ENCODE peak calls at places on chromosome 13, in five cellular contexts. J is CD4-positive, alpha-beta T cell; F is non-pigmented ciliary epithelial cell; M is amniotic stem cell; B is IMR-90. L is an unnamed sample.

GRCh38 chr13:41019027-41019487 is at the start of gene ELF1:
- DNase-seq in J (peak), F (no peak), M (no peak), B (peak), L (peak)

GRCh38 chr13:84399320-84400085 is 517.2 kb upstream of the SLITRK1 start:
- DNase-seq in J (no peak), F (no peak), M (no peak), B (no peak), L (no peak)

GRCh38 chr13:99384468-99384867 is 77.3 kb upstream of the GPR183 start:
- DNase-seq in J (peak), F (no peak), M (no peak), B (no peak), L (no peak)

GRCh38 chr13:48318714-48319457 is 15.3 kb downstream of the RB1 start:
- DNase-seq in J (no peak), F (no peak), M (no peak), B (no peak), L (peak)

GRCh38 chr13:112509190-112509589 is 78.8 kb downstream of the TUBGCP3 start:
- DNase-seq in J (no peak), F (no peak), M (no peak), B (no peak), L (no peak)

GRCh38 chr13:80755925-80756324 is 415.0 kb upstream of the SPRY2 start:
- DNase-seq in J (no peak), F (no peak), M (no peak), B (no peak), L (no peak)

GRCh38 chr13:51689597-51689996 is 105.3 kb downstream of the WDFY2 start:
- DNase-seq in J (no peak), F (no peak), M (no peak), B (no peak), L (no peak)

GRCh38 chr13:27182844-27183497 is 11.4 kb upstream of the USP12 start:
- DNase-seq in J (no peak), F (no peak), M (peak), B (peak), L (peak)

GRCh38 chr13:73248711-73249580 is 190.1 kb downstream of the KLF5 start:
- DNase-seq in J (no peak), F (no peak), M (no peak), B (peak), L (no peak)

GRCh38 chr13:51717786-51718398 is 86.1 kb downstream of the DHRS12 start:
- DNase-seq in J (no peak), F (no peak), M (no peak), B (peak), L (peak)

GRCh38 chr13:27147530-27148170 is 24.0 kb downstream of the USP12 start:
- DNase-seq in J (no peak), F (no peak), M (no peak), B (peak), L (no peak)

GRCh38 chr13:23671367-23671766 is 101.2 kb downstream of the TNFRSF19 start:
- DNase-seq in J (no peak), F (no peak), M (no peak), B (no peak), L (peak)

GRCh38 chr13:27079421-27079958 is 92.1 kb downstream of the USP12 start:
- DNase-seq in J (no peak), F (peak), M (peak), B (peak), L (peak)

GRCh38 chr13:95481051-95481775 is 71.3 kb upstream of the CLDN10 start:
- DNase-seq in J (no peak), F (no peak), M (no peak), B (peak), L (peak)

GRCh38 chr13:40125336-40125735 is 469.9 kb downstream of the COG6 start:
- DNase-seq in J (no peak), F (no peak), M (no peak), B (no peak), L (no peak)

GRCh38 chr13:47549219-47549752 is 451.8 kb downstream of the SUCLA2 start:
- DNase-seq in J (no peak), F (no peak), M (no peak), B (no peak), L (peak)

GRCh38 chr13:45196622-45197021 is 4.2 kb downstream of the KCTD4 start:
- DNase-seq in J (no peak), F (no peak), M (no peak), B (peak), L (peak)

GRCh38 chr13:77737583-77738200 is 40.2 kb downstream of the SLAIN1 start:
- DNase-seq in J (no peak), F (no peak), M (no peak), B (no peak), L (no peak)

GRCh38 chr13:67341406-67341805 is 111.3 kb upstream of the PCDH9 start:
- DNase-seq in J (no peak), F (no peak), M (no peak), B (peak), L (no peak)

GRCh38 chr13:34360702-34361101 is 542.8 kb downstream of the RFC3 start:
- DNase-seq in J (no peak), F (no peak), M (no peak), B (no peak), L (no peak)

GRCh38 chr13:105338044-105338443 is 1197.4 kb downstream of the EFNB2 start:
- DNase-seq in J (no peak), F (no peak), M (no peak), B (no peak), L (no peak)

GRCh38 chr13:25372275-25373081 is 704 bp downstream of the ATP8A2 start:
- DNase-seq in J (no peak), F (no peak), M (no peak), B (no peak), L (peak)

GRCh38 chr13:64925727-64926126 is 2304.4 kb downstream of the PCDH9 start:
- DNase-seq in J (no peak), F (no peak), M (no peak), B (no peak), L (no peak)

GRCh38 chr13:27599845-27600553 is 20.3 kb downstream of the LNX2 start:
- DNase-seq in J (no peak), F (peak), M (peak), B (peak), L (peak)

GRCh38 chr13:36998624-36999041 is 507 bp downstream of the ALG5 start:
- DNase-seq in J (peak), F (no peak), M (no peak), B (no peak), L (peak)

GRCh38 chr13:101116826-101117225 is 299.5 kb downstream of the NALCN start:
- DNase-seq in J (no peak), F (no peak), M (no peak), B (no peak), L (no peak)

GRCh38 chr13:95124959-95125358 is 176.3 kb downstream of the ABCC4 start:
- DNase-seq in J (no peak), F (no peak), M (no peak), B (no peak), L (no peak)

GRCh38 chr13:72849571-72849970 is 67.6 kb downstream of the PIBF1 start:
- DNase-seq in J (no peak), F (no peak), M (no peak), B (peak), L (peak)

GRCh38 chr13:47809411-47809810 is 191.7 kb downstream of the SUCLA2 start:
- DNase-seq in J (no peak), F (no peak), M (no peak), B (no peak), L (no peak)

GRCh38 chr13:90594694-90595093 is 752.8 kb upstream of the MIR17HG start:
- DNase-seq in J (no peak), F (peak), M (no peak), B (peak), L (peak)

GRCh38 chr13:25541434-25542123 is 169.8 kb downstream of the ATP8A2 start:
- DNase-seq in J (no peak), F (no peak), M (no peak), B (no peak), L (no peak)

GRCh38 chr13:33285420-33286124 is at the start of gene STARD13:
- DNase-seq in J (no peak), F (peak), M (peak), B (peak), L (peak)

GRCh38 chr13:74301200-74302063 is 167.2 kb upstream of the KLF12 start:
- DNase-seq in J (no peak), F (no peak), M (no peak), B (peak), L (peak)

GRCh38 chr13:99144306-99144705 is 56.3 kb upstream of the UBAC2 start:
- DNase-seq in J (no peak), F (no peak), M (no peak), B (no peak), L (no peak)

L was measured in GM23248.